ENCODE peak calls at places on chromosomes 4 and X, in eight cellular contexts. V is neural progenitor cell; X is naive thymus-derived CD4-positive, alpha-beta T cell; S is fibroblast of lung; P is A549; K is GM23248; G is pancreas; D is mesendoderm. B is an unnamed sample. For H3K4me1, the result is how much of the 10 kb centered on the place peaks cover.

GRCh38 chr4:127788517-127788916 is 6.4 kb downstream of the HSPA4L start:
- DNase-seq in V (peak), P (peak), S (no peak), X (no peak), G (no peak), K (peak), D (peak), B (no peak)

GRCh38 chrX:41716767-41717473 is 7.1 kb upstream of the GPR82 start:
- DNase-seq in X (no peak), K (no peak), D (no peak), S (no peak), G (no peak), V (no peak), P (no peak), B (no peak)

GRCh38 chr4:56655209-56655626 is 25.9 kb downstream of the HOPX start:
- DNase-seq in V (peak), S (peak), D (peak), K (peak), X (no peak), P (no peak), G (no peak), B (no peak)

GRCh38 chr4:107299646-107300045 is 263.5 kb upstream of the DKK2 start:
- DNase-seq in V (no peak), G (no peak), P (no peak), S (peak), X (no peak), K (peak), D (no peak), B (no peak)

GRCh38 chrX:131025336-131025735 is 32.8 kb upstream of the ARHGAP36 start:
- DNase-seq in P (no peak), K (no peak), S (no peak), X (no peak), V (no peak), G (no peak), D (no peak), B (no peak)

GRCh38 chr4:11729548-11729947 is 300.9 kb upstream of the HS3ST1 start:
- DNase-seq in S (peak), K (no peak), P (peak), V (no peak), X (no peak), D (no peak), G (no peak), B (no peak)

GRCh38 chrX:117969337-117969736 is 147.3 kb downstream of the KLHL13 start:
- DNase-seq in D (no peak), P (no peak), S (no peak), G (no peak), K (no peak), V (no peak), X (no peak), B (no peak)

GRCh38 chrX:8784162-8784561 is 17.0 kb downstream of the FAM9A start:
- DNase-seq in G (no peak), V (no peak), X (no peak), D (no peak), S (no peak), K (no peak), P (no peak), B (no peak)

GRCh38 chrX:71532078-71532752 is 689 bp upstream of the OGT start:
- DNase-seq in G (no peak), V (peak), P (peak), X (peak), D (no peak), K (peak), S (peak), B (no peak)

GRCh38 chrX:148929686-148930085 is 429.3 kb downstream of the AFF2 start:
- DNase-seq in V (no peak), P (no peak), G (no peak), X (no peak), D (no peak), S (peak), K (peak), B (no peak)

GRCh38 chr4:82947498-82947897 is 47.0 kb downstream of the THAP9 start:
- DNase-seq in D (no peak), G (no peak), X (no peak), S (no peak), V (no peak), K (no peak), P (no peak), B (no peak)

GRCh38 chr4:82509029-82509428 is 52.8 kb downstream of the TMEM150C start:
- DNase-seq in S (no peak), G (no peak), V (peak), X (no peak), P (no peak), D (peak), K (no peak), B (no peak)

GRCh38 chr4:148006025-148006424 is 274.1 kb downstream of the ARHGAP10 start:
- DNase-seq in V (no peak), G (no peak), K (no peak), S (no peak), D (no peak), P (no peak), X (no peak), B (no peak)

GRCh38 chr4:71550220-71551190 is 211.7 kb downstream of the SLC4A4 start:
- DNase-seq in P (peak), G (no peak), V (peak), S (peak), D (peak), K (peak), X (no peak), B (no peak)

GRCh38 chr4:186881521-186882220 is 158.0 kb upstream of the FAT1 start:
- DNase-seq in D (no peak), S (peak), P (no peak), V (no peak), X (no peak), G (no peak), K (peak), B (no peak)

GRCh38 chr4:118920247-118920646 is 31.6 kb downstream of the SYNPO2 start:
- DNase-seq in X (no peak), D (no peak), P (no peak), G (no peak), S (peak), K (no peak), V (no peak), B (no peak)

GRCh38 chr4:16231570-16232252 is 5.4 kb upstream of the TAPT1 start:
- DNase-seq in G (no peak), S (no peak), D (no peak), K (peak), V (no peak), X (no peak), P (no peak), B (no peak)

DNA sequence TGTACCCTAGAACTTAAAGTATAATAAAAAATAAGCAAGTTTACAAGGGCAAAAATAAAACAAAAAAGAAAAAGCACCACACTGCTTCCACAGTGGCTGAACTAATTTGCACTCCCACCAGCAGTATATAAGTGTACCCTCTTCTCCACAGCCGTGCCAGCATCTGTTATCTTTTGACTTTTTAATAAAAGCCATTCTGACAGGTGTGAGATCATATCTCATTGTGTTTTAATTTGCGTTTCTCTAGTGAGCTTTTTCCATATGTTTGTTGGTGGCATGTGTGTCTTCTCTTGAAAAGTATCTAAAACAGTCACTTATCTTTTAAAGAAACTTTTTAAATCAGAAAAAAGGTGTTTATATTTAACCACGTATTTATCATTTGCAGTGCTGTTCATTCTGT is 71.3 kb downstream of the NFKB1 start:
- DNase-seq in G (no peak), X (no peak), P (no peak), K (no peak), S (no peak), V (no peak), D (no peak), B (no peak)
- H3K4me1 ChIP-seq in G (under half), X (under half), P (under half), K (under half), S (under half), V (under half), D (under half), B (under half)

DNA sequence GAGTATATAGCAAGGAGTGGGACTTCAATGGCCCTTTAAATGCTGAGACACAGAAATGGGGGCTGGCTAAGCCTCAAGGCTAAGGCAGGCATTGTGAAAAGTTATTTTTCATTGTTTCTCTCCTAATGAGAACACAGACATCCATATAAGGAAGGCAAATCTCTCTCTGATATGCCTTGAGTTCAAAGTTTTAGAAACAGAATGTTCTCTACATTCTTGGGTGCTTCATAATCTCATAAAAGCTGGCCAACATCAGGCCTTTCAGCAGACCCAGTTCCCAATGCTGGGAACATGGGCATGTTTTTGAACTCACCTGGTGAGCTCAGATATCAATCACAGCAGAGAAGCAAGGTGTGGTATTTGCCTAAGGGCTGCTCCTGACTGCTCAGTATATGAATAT is 19.4 kb upstream of the RAB40A start:
- DNase-seq in X (no peak), G (no peak), P (no peak), K (no peak), S (peak), D (no peak), V (no peak), B (no peak)
- H3K4me1 ChIP-seq in X (under half), G (under half), P (under half), K (under half), S (under half), D (under half), V (under half), B (under half)

GRCh38 chr4:130026185-130026584 is 930.2 kb downstream of the C4orf33 start:
- DNase-seq in G (no peak), V (peak), D (peak), K (no peak), X (no peak), P (no peak), S (no peak), B (peak)
- H3K4me1 ChIP-seq in G (under half), V (half or more), D (under half), K (under half), X (under half), P (under half), S (under half), B (under half)

GRCh38 chr4:8275511-8275910 is 6.0 kb downstream of the HTRA3 start:
- DNase-seq in D (no peak), K (no peak), P (no peak), S (no peak), V (no peak), X (no peak), G (no peak), B (no peak)
- H3K4me1 ChIP-seq in D (under half), K (under half), P (under half), S (under half), V (under half), X (under half), G (under half), B (under half)

GRCh38 chr4:77960367-77960766 is 96.8 kb upstream of the FRAS1 start:
- DNase-seq in X (no peak), D (peak), S (no peak), K (no peak), P (no peak), G (no peak), V (no peak), B (no peak)

GRCh38 chr4:77956917-77957316 is 94.3 kb downstream of the MRPL1 start:
- DNase-seq in D (no peak), S (no peak), P (no peak), X (no peak), K (peak), G (no peak), V (no peak), B (no peak)

GRCh38 chr4:77958897-77959296 is 96.3 kb downstream of the MRPL1 start:
- DNase-seq in S (no peak), D (no peak), X (no peak), K (no peak), G (no peak), V (no peak), P (no peak), B (no peak)

GRCh38 chr4:77963005-77963404 is 94.1 kb upstream of the FRAS1 start:
- DNase-seq in V (no peak), P (no peak), G (no peak), S (no peak), K (no peak), X (no peak), D (no peak), B (no peak)

DNA sequence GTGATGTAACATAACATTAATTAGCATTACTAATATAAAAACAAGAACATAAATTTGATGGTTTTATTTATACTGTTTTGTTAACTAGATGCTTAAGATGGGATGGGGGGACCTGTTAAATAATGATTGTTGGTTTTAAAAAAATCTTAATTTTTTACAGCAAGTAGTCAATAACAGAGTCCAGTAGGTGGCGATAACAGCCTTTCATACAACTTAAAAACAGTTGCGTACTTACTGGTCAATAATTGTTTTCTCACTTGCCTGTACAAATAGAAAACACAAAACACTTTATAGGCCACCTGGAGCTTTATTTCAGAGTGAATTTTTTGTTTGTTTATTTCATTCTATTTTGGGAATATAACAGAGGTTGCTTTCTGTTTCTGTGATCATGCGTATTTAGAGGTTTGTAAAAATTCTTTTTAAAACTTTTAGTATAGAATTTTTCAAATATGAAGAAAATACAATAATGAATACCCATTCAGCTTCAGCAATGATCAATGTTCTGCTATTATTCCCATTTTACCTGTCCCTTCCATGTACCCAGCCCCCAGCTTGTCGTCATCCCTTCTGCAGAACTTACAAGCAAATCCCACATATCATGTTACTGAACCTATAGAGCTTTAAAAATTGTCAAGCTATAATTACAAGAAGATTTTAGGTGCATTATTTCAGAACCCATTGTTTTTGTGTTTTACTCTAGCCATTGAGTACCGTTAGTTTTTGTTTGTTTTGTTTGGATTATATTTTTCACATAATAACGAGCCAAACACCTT is 97.1 kb downstream of the MRPL1 start:
- DNase-seq in K (peak), X (no peak), D (peak), P (peak), V (peak), G (no peak), S (peak), B (peak)
- H3K4me1 ChIP-seq in K (under half), X (under half), D (under half), P (under half), V (under half), G (under half), S (under half), B (under half)